ENCODE peak calls at places on chromosomes 6 and 20, in seven cellular contexts. O is endothelial cell, C is right lobe of liver, U is cardiac fibroblast, D is sciatic nerve, N is neural crest cell, Q is NCI-H510A treated with DMSO at 0.1 percent for 48 hours. T is an unnamed sample.

GRCh38 chr6:29675561-29675960 is 5.4 kb downstream of the ZFP57 start:
- DNase-seq in Q (no peak), U (no peak), C (no peak), O (no peak), N (no peak), D (no peak), T (no peak)

GRCh38 chr6:169618526-169619490 is 83.0 kb downstream of the WDR27 start:
- DNase-seq in O (no peak), C (no peak), U (peak; percentile 79), D (no peak), Q (no peak), N (no peak), T (no peak)

GRCh38 chr6:25732468-25733198 is 21.9 kb upstream of the SLC17A4 start:
- DNase-seq in Q (no peak), O (no peak), C (no peak), N (no peak), U (no peak), D (no peak), T (no peak)

GRCh38 chr6:37354526-37355384 is 972 bp downstream of the RNF8 start:
- DNase-seq in N (no peak), O (peak; percentile 33), C (peak; percentile 60), U (peak; percentile 15), D (no peak), Q (no peak), T (peak; percentile 31)

GRCh38 chr6:54238407-54238806 is 69.8 kb upstream of the TINAG start:
- DNase-seq in C (no peak), O (no peak), U (peak; percentile 55), D (no peak), N (no peak), Q (no peak), T (no peak)

GRCh38 chr6:9487128-9487527 is 927.7 kb downstream of the TFAP2A start:
- DNase-seq in C (no peak), U (no peak), D (no peak), Q (no peak), O (no peak), N (no peak), T (no peak)

GRCh38 chr20:55540013-55540412 is 465.3 kb downstream of the CBLN4 start:
- DNase-seq in D (no peak), U (no peak), C (no peak), O (no peak), N (no peak), Q (no peak), T (peak; percentile 26)

GRCh38 chr20:4069741-4070140 is 54.4 kb upstream of the RNF24 start:
- DNase-seq in D (no peak), C (no peak), Q (no peak), O (no peak), N (no peak), U (peak; percentile 85), T (no peak)

GRCh38 chr6:112802154-112802553 is 455.0 kb downstream of the RFPL4B start:
- DNase-seq in Q (no peak), U (peak; percentile 81), D (no peak), N (no peak), O (no peak), C (no peak), T (no peak)

GRCh38 chr20:38878798-38879197 is 47.4 kb upstream of the FAM83D start:
- DNase-seq in C (no peak), N (peak; percentile 49), U (peak; percentile 51), D (no peak), O (peak; percentile 64), Q (no peak), T (no peak)

GRCh38 chr6:5761370-5761769 is 245.4 kb downstream of the NRN1 start:
- DNase-seq in U (peak; percentile 31), C (no peak), O (no peak), D (no peak), N (no peak), Q (no peak), T (no peak)

GRCh38 chr6:21953831-21954801 is 342.7 kb downstream of the PRL start:
- DNase-seq in U (peak; percentile 70), O (no peak), D (no peak), N (no peak), Q (peak; percentile 80), C (no peak), T (peak; percentile 72)

GRCh38 chr6:136932599-136932998 is 10.5 kb downstream of the SLC35D3 start:
- DNase-seq in O (no peak), D (no peak), Q (no peak), C (no peak), N (no peak), U (no peak), T (no peak)

GRCh38 chr6:111614833-111615582 is 9.3 kb upstream of the TRAF3IP2 start:
- DNase-seq in D (no peak), C (no peak), N (no peak), O (no peak), U (no peak), Q (no peak), T (no peak)

GRCh38 chr6:89449182-89449581 is 16.2 kb downstream of the ANKRD6 start:
- DNase-seq in C (no peak), D (no peak), Q (no peak), U (no peak), O (no peak), N (no peak), T (no peak)

GRCh38 chr6:89162047-89162371 is 16.2 kb downstream of the PM20D2 start:
- DNase-seq in N (no peak), O (no peak), Q (no peak), U (no peak), D (no peak), C (no peak), T (no peak)

GRCh38 chr6:157144861-157145260 is 178.5 kb downstream of the TMEM242 start:
- DNase-seq in C (no peak), N (no peak), U (no peak), Q (no peak), O (peak; percentile 26), D (no peak), T (no peak)

GRCh38 chr6:35731414-35731735 is 5.5 kb upstream of the ARMC12 start:
- DNase-seq in O (peak; percentile 86), Q (peak; percentile 95), U (peak; percentile 88), C (peak; percentile 97), N (peak; percentile 94), D (peak; percentile 97), T (peak; percentile 67)

GRCh38 chr6:141969201-141969600 is 163.5 kb upstream of the GJE1 start:
- DNase-seq in D (no peak), N (no peak), Q (no peak), C (no peak), O (no peak), U (peak; percentile 55), T (peak; percentile 69)

GRCh38 chr20:53079483-53079810 is 107.3 kb downstream of the TSHZ2 start:
- DNase-seq in O (no peak), Q (no peak), N (no peak), U (no peak), D (no peak), C (no peak), T (no peak)

GRCh38 chr6:151665329-151665728 is 142.2 kb upstream of the ESR1 start:
- DNase-seq in D (no peak), Q (no peak), C (no peak), N (no peak), U (no peak), O (no peak), T (no peak)

GRCh38 chr6:24891004-24891403 is 44.8 kb downstream of the RIPOR2 start:
- DNase-seq in D (no peak), Q (no peak), C (no peak), U (no peak), O (no peak), N (no peak), T (no peak)

GRCh38 chr20:47054945-47055344 is 160.3 kb downstream of the EYA2 start:
- DNase-seq in O (no peak), Q (no peak), N (no peak), U (no peak), D (no peak), C (no peak), T (no peak)